ENCODE peak calls at places on chromosomes 3 and 15, in eight cellular contexts. M is fibroblast of pulmonary artery, Z is adrenal gland, D is GM10248, L is bronchial epithelial cell, G is fibroblast of villous mesenchyme, N is MM.1S, X is A673. A is an unnamed sample.

GRCh38 chr3:29922990-29923746 is 642.3 kb downstream of the RBMS3 start:
- DNase-seq in Z (no peak), N (no peak), L (peak), D (no peak), M (peak), X (no peak), G (peak), A (peak)

GRCh38 chr3:79639855-79640254 is 127.9 kb downstream of the ROBO1 start:
- DNase-seq in X (no peak), N (peak), D (no peak), L (no peak), G (no peak), M (no peak), Z (no peak), A (no peak)

GRCh38 chr3:16130066-16130465 is 44.4 kb upstream of the GALNT15 start:
- DNase-seq in L (no peak), N (no peak), M (peak), X (no peak), D (no peak), G (peak), Z (no peak), A (peak)

GRCh38 chr3:41698931-41699330 is 263.0 kb downstream of the ULK4 start:
- DNase-seq in N (no peak), G (no peak), Z (no peak), M (no peak), X (no peak), D (no peak), L (peak), A (no peak)

GRCh38 chr3:12139111-12139511 is 19.6 kb downstream of the TIMP4 start:
- DNase-seq in N (no peak), X (peak), M (peak), D (no peak), Z (peak), G (peak), L (peak), A (peak)

GRCh38 chr3:179927191-179927590 is 109.5 kb downstream of the PEX5L start:
- DNase-seq in G (no peak), Z (no peak), D (no peak), L (no peak), X (no peak), N (no peak), M (no peak), A (no peak)

GRCh38 chr3:63937661-63938651 is 25.8 kb upstream of the SCAANT1 start:
- DNase-seq in X (no peak), L (peak), G (peak), Z (no peak), N (peak), D (no peak), M (no peak), A (no peak)

GRCh38 chr3:128573160-128573559 is 77.5 kb downstream of the RPN1 start:
- DNase-seq in G (no peak), N (no peak), L (no peak), M (no peak), D (no peak), X (peak), Z (no peak), A (no peak)

GRCh38 chr3:46585799-46586693 is 19.9 kb upstream of the LRRC2 start:
- DNase-seq in G (no peak), Z (no peak), M (no peak), D (no peak), N (no peak), L (no peak), X (no peak), A (no peak)

GRCh38 chr3:117454928-117455327 is 745.3 kb downstream of the TUSC7 start:
- DNase-seq in N (no peak), L (no peak), G (no peak), X (no peak), D (no peak), Z (no peak), M (no peak), A (no peak)

GRCh38 chr15:63274427-63274826 is 3.0 kb upstream of the APH1B start:
- DNase-seq in Z (no peak), M (no peak), G (peak), D (no peak), N (no peak), L (no peak), X (peak), A (no peak)

GRCh38 chr15:58994906-58995453 is 7.5 kb downstream of the RNF111 start:
- DNase-seq in L (no peak), M (no peak), N (no peak), Z (no peak), G (no peak), D (no peak), X (peak), A (no peak)

GRCh38 chr15:86690566-86690965 is 610.9 kb downstream of the AGBL1 start:
- DNase-seq in L (peak), G (no peak), N (peak), Z (no peak), D (no peak), M (no peak), X (no peak), A (no peak)

GRCh38 chr3:107939621-107940236 is 151.1 kb downstream of the CD47 start:
- DNase-seq in L (no peak), M (no peak), Z (no peak), X (no peak), D (no peak), N (no peak), G (no peak), A (no peak)

GRCh38 chr15:40100133-40100946 is 8.3 kb downstream of the BMF start:
- DNase-seq in L (no peak), X (no peak), N (no peak), G (no peak), Z (no peak), D (no peak), M (no peak), A (no peak)

GRCh38 chr3:117201906-117202305 is 492.3 kb downstream of the TUSC7 start:
- DNase-seq in N (no peak), D (no peak), Z (no peak), L (no peak), X (no peak), G (no peak), M (no peak), A (no peak)

GRCh38 chr3:101085752-101086151 is 92.5 kb upstream of the ABI3BP start:
- DNase-seq in L (no peak), X (no peak), Z (no peak), G (no peak), M (no peak), D (no peak), N (no peak), A (no peak)

GRCh38 chr15:30872341-30872748 is 31.4 kb upstream of the FAN1 start:
- DNase-seq in L (peak), N (no peak), M (no peak), G (no peak), Z (no peak), D (no peak), X (peak), A (peak)

GRCh38 chr3:170108955-170109354 is 71.2 kb downstream of the GPR160 start:
- DNase-seq in M (no peak), N (no peak), Z (no peak), G (no peak), X (no peak), L (no peak), D (no peak), A (no peak)

GRCh38 chr3:194740859-194741486 is 55.3 kb downstream of the FAM43A start:
- DNase-seq in Z (no peak), D (no peak), G (peak), M (peak), N (no peak), X (peak), L (peak), A (peak)

GRCh38 chr3:61371123-61371522 is 119.9 kb upstream of the FHIT start:
- DNase-seq in G (peak), Z (no peak), L (peak), D (peak), X (peak), M (peak), N (peak), A (peak)

GRCh38 chr15:73305331-73306211 is 63.2 kb downstream of the HCN4 start:
- DNase-seq in Z (peak), X (peak), N (no peak), G (peak), M (peak), D (peak), L (peak), A (peak)

GRCh38 chr3:10470666-10471336 is 34.6 kb downstream of the ATP2B2 start:
- DNase-seq in G (no peak), M (no peak), N (no peak), Z (no peak), X (no peak), L (no peak), D (no peak), A (no peak)

GRCh38 chr3:88059380-88060160 is 515 bp downstream of the ZNF654 start:
- DNase-seq in M (no peak), G (peak), Z (no peak), L (peak), D (peak), N (peak), X (no peak), A (no peak)

GRCh38 chr3:84125201-84125721 is 833.5 kb upstream of the CADM2 start:
- DNase-seq in M (no peak), Z (no peak), X (no peak), N (no peak), L (no peak), G (no peak), D (no peak), A (no peak)

GRCh38 chr3:177724020-177724638 is 526.8 kb upstream of the TBL1XR1 start:
- DNase-seq in D (no peak), L (no peak), X (peak), Z (peak), N (no peak), G (no peak), M (peak), A (no peak)

GRCh38 chr3:99895706-99896441 is 78.2 kb downstream of the CMSS1 start:
- DNase-seq in Z (no peak), G (peak), X (peak), N (no peak), M (peak), D (no peak), L (peak), A (peak)

GRCh38 chr3:58628823-58629562 is 37.6 kb downstream of the FAM3D start:
- DNase-seq in M (peak), N (no peak), Z (peak), G (peak), X (peak), L (peak), D (no peak), A (peak)

GRCh38 chr15:58587481-58587880 is 155.7 kb downstream of the LIPC start:
- DNase-seq in M (no peak), N (no peak), D (no peak), X (no peak), Z (no peak), G (no peak), L (no peak), A (no peak)

GRCh38 chr3:170356596-170357175 is 829 bp upstream of the SKIL start:
- DNase-seq in X (peak), G (peak), L (peak), N (peak), Z (peak), D (peak), M (peak), A (peak)

GRCh38 chr3:171165499-171165921 is 139.0 kb upstream of the SLC2A2 start:
- DNase-seq in D (no peak), L (no peak), Z (no peak), X (no peak), M (no peak), G (no peak), N (no peak), A (no peak)

GRCh38 chr15:73724211-73724610 is 28.9 kb downstream of the INSYN1 start:
- DNase-seq in G (no peak), L (no peak), X (no peak), Z (no peak), M (no peak), N (no peak), D (no peak), A (no peak)

GRCh38 chr15:76904461-76905012 is 603 bp downstream of the SCAPER start:
- DNase-seq in N (no peak), G (peak), Z (peak), D (peak), L (peak), M (no peak), X (peak), A (peak)

GRCh38 chr15:57364282-57365007 is 11.9 kb upstream of the CGNL1 start:
- DNase-seq in G (peak), Z (no peak), X (peak), M (peak), N (no peak), L (no peak), D (no peak), A (peak)

GRCh38 chr15:38440353-38441129 is 13.4 kb upstream of the FAM98B start:
- DNase-seq in X (peak), D (peak), M (peak), N (peak), L (peak), Z (peak), G (peak), A (peak)

GRCh38 chr15:46961795-46962194 is 755.5 kb upstream of the SEMA6D start:
- DNase-seq in X (peak), N (no peak), G (peak), M (no peak), Z (no peak), D (no peak), L (no peak), A (no peak)

GRCh38 chr3:72738752-72739520 is 109.3 kb downstream of the SHQ1 start:
- DNase-seq in X (peak), D (peak), M (no peak), Z (peak), G (peak), N (peak), L (peak), A (no peak)

GRCh38 chr3:31639828-31640227 is 107.1 kb downstream of the STT3B start:
- DNase-seq in M (no peak), Z (no peak), N (no peak), G (no peak), X (no peak), L (no peak), D (no peak), A (no peak)
- TF ChIP-seq CTCF in M (no peak), Z (no peak), N (no peak), G (peak), X (no peak), L (no peak), D (peak), A (no peak)

GRCh38 chr3:138418556-138419206 is 15.7 kb upstream of the ESYT3 start:
- DNase-seq in L (no peak), D (no peak), M (peak), G (no peak), Z (no peak), N (no peak), X (no peak), A (no peak)

GRCh38 chr3:138423316-138423715 is 11.1 kb upstream of the ESYT3 start:
- DNase-seq in X (no peak), L (no peak), M (no peak), Z (no peak), D (no peak), N (no peak), G (no peak), A (no peak)

GRCh38 chr3:138412821-138413531 is 21.4 kb upstream of the ESYT3 start:
- DNase-seq in G (no peak), D (no peak), L (peak), M (peak), X (no peak), Z (peak), N (no peak), A (no peak)

DNA sequence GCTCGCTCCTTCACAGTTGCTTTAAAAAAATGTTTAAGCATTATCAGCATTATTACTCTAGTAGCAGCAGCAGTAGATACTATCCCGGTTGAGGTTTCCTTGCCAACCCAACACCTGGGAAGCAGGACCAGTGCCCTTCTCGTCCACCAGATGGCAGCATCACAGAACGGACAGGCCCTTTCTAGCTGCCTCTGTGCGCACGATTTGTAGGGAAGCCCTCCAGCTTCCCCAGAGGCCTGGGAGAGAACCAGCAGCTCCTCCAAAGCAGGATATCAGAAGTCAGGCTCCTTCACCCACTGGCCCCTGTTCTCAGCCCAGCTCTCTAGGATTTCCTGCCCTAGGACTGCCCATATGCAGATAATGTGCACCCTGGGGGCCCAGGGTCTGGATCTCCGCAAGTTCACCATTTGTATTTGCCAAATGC is 16.8 kb upstream of the ESYT3 start:
- DNase-seq in N (peak), M (peak), Z (peak), G (peak), L (peak), X (peak), D (peak), A (peak)
- TF ChIP-seq CTCF in N (peak), M (peak), Z (peak), G (peak), L (peak), X (peak), D (peak), A (peak)

DNA sequence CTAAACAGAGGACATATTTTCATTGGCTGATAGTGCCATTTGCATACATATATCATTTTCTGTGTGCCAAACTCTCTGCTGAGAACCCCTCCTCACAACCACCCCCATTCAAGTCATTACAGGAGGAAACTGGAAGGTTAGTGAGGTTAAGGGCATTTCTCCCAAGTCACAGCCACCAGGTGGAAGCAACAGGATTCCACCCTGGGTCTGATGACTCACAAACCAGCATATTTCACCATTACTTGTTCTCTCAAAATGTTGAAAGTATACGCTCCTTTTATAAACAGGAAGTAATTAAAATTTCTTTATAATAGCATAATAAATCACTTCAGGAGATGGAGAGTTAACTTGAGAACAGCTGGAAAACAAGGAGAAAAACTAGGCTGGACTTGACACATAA is 398.6 kb upstream of the WNT5A start:
- DNase-seq in Z (no peak), N (no peak), L (peak), D (no peak), X (peak), G (peak), M (peak), A (peak)
- TF ChIP-seq CTCF in Z (no peak), N (no peak), L (peak), D (no peak), X (no peak), G (peak), M (no peak), A (no peak)

GRCh38 chr15:65020419-65020818 is 9.0 kb downstream of the MTFMT start:
- DNase-seq in X (no peak), L (no peak), G (no peak), D (no peak), Z (no peak), N (no peak), M (no peak), A (no peak)
- TF ChIP-seq CTCF in X (no peak), L (no peak), G (no peak), D (no peak), Z (no peak), N (no peak), M (no peak), A (no peak)

DNA sequence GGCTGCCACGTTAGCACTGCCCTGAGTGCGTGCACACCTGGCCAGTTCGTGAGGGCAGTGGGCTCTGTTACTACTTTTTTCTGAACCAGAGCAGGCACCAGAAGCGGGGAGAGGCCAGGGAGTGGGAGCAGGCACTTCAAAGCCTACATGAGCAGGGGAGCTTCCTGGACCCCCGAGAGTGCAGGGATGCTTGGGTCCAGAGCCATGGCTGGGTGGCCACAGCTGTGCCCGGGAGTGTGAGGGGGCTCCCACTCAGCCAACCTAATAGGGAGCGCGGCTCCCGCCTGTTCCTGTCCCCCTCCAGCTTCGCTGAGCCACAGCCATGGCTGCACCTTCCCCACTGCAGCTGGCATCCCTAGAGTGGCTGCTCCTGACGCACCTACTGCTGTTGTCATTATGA is 1423.3 kb downstream of the SI start:
- DNase-seq in G (no peak), L (no peak), Z (no peak), D (no peak), X (no peak), M (no peak), N (no peak), A (no peak)
- TF ChIP-seq CTCF in G (no peak), L (no peak), Z (no peak), D (no peak), X (no peak), M (no peak), N (no peak), A (no peak)

DNA sequence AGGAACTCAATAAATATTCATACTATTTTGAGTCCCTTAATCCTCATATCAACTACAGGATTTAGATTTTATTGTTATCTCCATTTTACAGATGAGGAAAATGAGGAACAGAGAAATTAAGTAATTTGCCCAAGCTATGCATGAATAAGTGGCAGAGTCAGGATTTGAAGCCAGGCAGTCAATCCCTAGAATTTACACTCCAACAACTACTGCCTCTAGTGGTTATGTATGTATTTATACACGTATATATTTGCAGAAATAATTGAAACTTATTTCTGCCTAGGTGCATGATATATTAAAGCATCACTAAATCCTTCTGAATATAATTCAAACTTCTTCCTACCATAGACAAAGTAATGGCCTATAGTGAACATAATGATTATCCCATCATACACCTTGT is 137.4 kb downstream of the SERPINI1 start:
- DNase-seq in G (no peak), M (no peak), D (no peak), Z (no peak), N (no peak), X (no peak), L (peak), A (no peak)
- TF ChIP-seq CTCF in G (peak), M (peak), D (no peak), Z (no peak), N (peak), X (peak), L (peak), A (peak)

GRCh38 chr15:70083423-70083822 is 14.3 kb downstream of the TLE3 start:
- DNase-seq in N (no peak), G (no peak), M (no peak), L (no peak), D (no peak), X (peak), Z (no peak), A (no peak)

GRCh38 chr15:70081612-70082011 is 16.1 kb downstream of the TLE3 start:
- DNase-seq in G (no peak), X (no peak), Z (no peak), M (no peak), D (no peak), L (no peak), N (no peak), A (no peak)

GRCh38 chr15:70078578-70079417 is 18.9 kb downstream of the TLE3 start:
- DNase-seq in X (no peak), L (no peak), G (no peak), Z (no peak), N (no peak), M (no peak), D (no peak), A (no peak)

GRCh38 chr15:70077436-70077835 is 20.3 kb downstream of the TLE3 start:
- DNase-seq in L (no peak), X (no peak), N (no peak), Z (no peak), M (no peak), D (no peak), G (no peak), A (no peak)

DNA sequence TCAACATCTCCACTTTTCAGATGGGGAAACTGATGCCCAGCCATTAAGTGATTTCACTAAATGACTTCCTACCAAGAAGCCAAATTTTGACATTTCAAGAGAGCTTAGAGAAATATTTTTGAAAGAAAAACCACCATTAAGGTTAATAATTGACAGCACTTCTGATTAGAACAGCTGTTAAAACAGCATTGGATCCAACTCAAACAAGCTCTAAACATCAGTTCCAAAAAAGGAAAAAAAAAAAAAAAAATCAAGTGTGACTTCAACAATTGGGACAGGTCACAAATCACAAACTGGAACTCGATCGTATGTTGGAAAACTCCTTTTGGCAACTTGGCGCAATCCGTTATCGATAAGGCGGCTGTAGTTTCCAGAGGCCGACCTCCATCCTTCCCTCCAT is 17.9 kb downstream of the TLE3 start:
- DNase-seq in D (no peak), L (no peak), X (no peak), Z (no peak), G (no peak), N (no peak), M (no peak), A (no peak)
- TF ChIP-seq CTCF in D (no peak), L (no peak), X (no peak), Z (no peak), G (no peak), N (no peak), M (no peak), A (no peak)